ENCODE peak calls at places on chromosomes 7 and 10, in seven cellular contexts. O, J, P, T, Z, G and N are unnamed samples.

GRCh38 chr7:115099906-115100305 is 178.0 kb downstream of the MDFIC start:
- DNase-seq in J (no peak), O (no peak), P (no peak), T (peak), G (no peak), Z (no peak), N (no peak)

GRCh38 chr10:126433351-126433750 is 45.1 kb upstream of the ADAM12 start:
- DNase-seq in P (no peak), G (no peak), Z (no peak), O (no peak), J (no peak), T (no peak), N (no peak)

GRCh38 chr7:33190688-33191304 is 61.4 kb downstream of the BBS9 start:
- DNase-seq in P (no peak), Z (no peak), J (no peak), G (no peak), T (no peak), O (no peak), N (no peak)

GRCh38 chr7:28207486-28208158 is 27.0 kb upstream of the JAZF1 start:
- DNase-seq in J (no peak), T (no peak), Z (no peak), O (peak), G (no peak), P (no peak), N (no peak)

GRCh38 chr10:79162861-79163662 is 94.3 kb downstream of the ZMIZ1 start:
- DNase-seq in O (no peak), T (no peak), P (no peak), J (no peak), Z (no peak), G (no peak), N (no peak)

GRCh38 chr7:80142853-80143580 is 8.4 kb downstream of the GNAI1 start:
- DNase-seq in T (no peak), O (no peak), P (no peak), Z (no peak), G (no peak), J (no peak), N (no peak)

GRCh38 chr7:123972045-123972444 is 47.0 kb downstream of the SPAM1 start:
- DNase-seq in T (no peak), J (no peak), Z (no peak), P (no peak), O (no peak), G (no peak), N (no peak)

GRCh38 chr7:151756076-151756731 is 120.7 kb downstream of the PRKAG2 start:
- DNase-seq in P (peak), J (no peak), G (no peak), T (no peak), O (no peak), Z (no peak), N (no peak)

GRCh38 chr10:594584-595270 is 94.7 kb downstream of the DIP2C start:
- DNase-seq in P (no peak), O (no peak), J (no peak), G (no peak), T (no peak), Z (no peak), N (no peak)

GRCh38 chr7:72183835-72184234 is 228.3 kb downstream of the CALN1 start:
- DNase-seq in P (peak), O (no peak), G (peak), T (peak), Z (no peak), J (peak), N (peak)

GRCh38 chr7:132837529-132837928 is 244.4 kb downstream of the CHCHD3 start:
- DNase-seq in G (no peak), P (no peak), T (no peak), Z (no peak), J (no peak), O (no peak), N (no peak)
- TF ChIP-seq JUND in G (no peak), P (no peak), T (no peak), Z (no peak), J (no peak), O (no peak), N (no peak)

GRCh38 chr7:116809636-116810266 is 52.6 kb upstream of the CAPZA2 start:
- DNase-seq in T (peak), O (no peak), G (peak), Z (no peak), P (peak), J (peak), N (no peak)
- TF ChIP-seq JUND in T (no peak), O (no peak), G (no peak), Z (no peak), P (no peak), J (no peak), N (no peak)

GRCh38 chr7:108972009-108972408 is 402.3 kb downstream of the DNAJB9 start:
- DNase-seq in Z (no peak), G (no peak), T (no peak), O (no peak), J (no peak), P (no peak), N (peak)

DNA sequence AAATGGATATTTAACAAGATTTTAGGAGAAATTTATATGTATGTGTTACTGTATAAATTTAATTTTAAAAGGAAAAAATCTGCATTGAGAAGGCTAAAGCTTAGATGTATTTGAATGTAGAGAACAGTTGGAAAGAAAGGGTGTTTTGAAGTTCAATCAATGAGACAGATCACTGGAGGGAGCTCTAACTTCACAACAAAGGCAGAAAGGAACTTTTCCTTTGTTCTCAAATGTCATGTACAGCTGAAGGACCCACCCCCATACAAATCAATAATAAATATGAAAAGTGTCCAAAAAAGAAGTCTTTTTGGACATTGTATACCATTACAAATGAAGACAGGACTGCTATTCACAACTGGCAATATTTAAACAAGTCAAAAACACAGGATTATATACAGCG is 403.4 kb downstream of the DNAJB9 start:
- DNase-seq in J (peak), T (no peak), G (no peak), O (no peak), P (peak), Z (no peak), N (peak)
- TF ChIP-seq JUND in J (no peak), T (no peak), G (no peak), O (no peak), P (no peak), Z (no peak), N (no peak)

DNA sequence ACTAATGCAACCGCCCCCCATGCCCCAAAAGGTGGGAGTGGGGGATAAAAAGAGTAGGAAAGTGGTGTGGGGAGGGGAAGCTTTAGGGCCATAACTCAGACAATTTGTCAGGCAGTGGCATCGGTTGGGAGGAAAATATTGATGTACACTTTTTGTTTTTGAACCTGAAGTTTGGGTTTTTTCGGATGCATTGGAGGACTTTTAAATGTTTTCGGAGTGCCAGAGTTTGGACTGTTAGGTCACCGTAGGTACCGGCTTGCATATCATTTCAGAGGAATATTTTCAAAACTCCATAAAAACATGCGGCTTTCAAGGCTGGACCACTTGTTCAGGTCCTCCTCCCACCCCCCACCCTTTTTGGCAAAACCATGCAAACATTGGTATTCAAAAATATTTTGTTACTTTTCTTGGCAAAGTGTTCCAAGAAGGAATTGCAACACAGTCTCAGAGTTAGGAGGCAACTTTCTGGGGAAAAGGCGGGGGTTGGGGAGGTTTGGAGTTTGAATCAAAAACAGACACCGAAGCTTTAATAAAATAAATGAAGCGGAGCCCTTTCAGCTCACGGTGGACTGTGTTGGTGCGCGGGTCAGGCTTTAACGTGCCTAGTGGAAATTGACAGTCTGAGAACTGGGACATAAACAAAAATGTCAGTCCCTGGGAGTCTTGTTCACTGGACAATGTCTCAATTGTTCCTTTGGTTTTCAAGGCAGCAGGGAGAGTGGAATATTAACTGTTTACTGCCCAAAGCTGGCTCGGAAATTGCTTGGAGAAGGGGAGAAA is 109.1 kb downstream of the TCF7L2 start:
- DNase-seq in Z (no peak), O (no peak), J (peak), P (no peak), G (no peak), T (peak), N (no peak)
- TF ChIP-seq JUND in Z (no peak), O (no peak), J (no peak), P (no peak), G (no peak), T (no peak), N (no peak)

DNA sequence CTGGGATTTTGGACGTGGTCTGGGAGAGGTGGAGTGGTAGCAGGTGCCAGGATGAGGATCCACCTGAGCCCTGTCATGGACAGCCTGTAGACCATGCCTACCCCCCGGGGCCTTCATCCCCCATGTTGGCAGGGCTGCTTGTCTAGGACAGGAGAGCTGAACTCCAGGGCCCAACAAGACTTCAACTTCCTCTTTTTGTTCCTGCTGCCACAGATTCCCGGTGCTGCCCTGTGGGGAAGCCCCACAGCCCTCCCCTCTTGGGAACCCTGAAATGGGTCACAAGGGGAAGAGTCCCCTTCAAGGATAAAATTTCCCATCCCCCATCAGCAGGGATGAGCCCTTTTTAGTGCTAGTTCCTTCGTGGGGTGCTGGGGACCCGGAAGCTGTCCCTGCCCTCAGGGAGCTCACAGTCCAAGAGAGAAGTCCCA is 1.3 kb upstream of the CUEDC2 start:
- DNase-seq in P (no peak), G (no peak), T (no peak), O (no peak), Z (no peak), J (no peak), N (no peak)
- TF ChIP-seq JUND in P (no peak), G (no peak), T (no peak), O (no peak), Z (no peak), J (no peak), N (no peak)

DNA sequence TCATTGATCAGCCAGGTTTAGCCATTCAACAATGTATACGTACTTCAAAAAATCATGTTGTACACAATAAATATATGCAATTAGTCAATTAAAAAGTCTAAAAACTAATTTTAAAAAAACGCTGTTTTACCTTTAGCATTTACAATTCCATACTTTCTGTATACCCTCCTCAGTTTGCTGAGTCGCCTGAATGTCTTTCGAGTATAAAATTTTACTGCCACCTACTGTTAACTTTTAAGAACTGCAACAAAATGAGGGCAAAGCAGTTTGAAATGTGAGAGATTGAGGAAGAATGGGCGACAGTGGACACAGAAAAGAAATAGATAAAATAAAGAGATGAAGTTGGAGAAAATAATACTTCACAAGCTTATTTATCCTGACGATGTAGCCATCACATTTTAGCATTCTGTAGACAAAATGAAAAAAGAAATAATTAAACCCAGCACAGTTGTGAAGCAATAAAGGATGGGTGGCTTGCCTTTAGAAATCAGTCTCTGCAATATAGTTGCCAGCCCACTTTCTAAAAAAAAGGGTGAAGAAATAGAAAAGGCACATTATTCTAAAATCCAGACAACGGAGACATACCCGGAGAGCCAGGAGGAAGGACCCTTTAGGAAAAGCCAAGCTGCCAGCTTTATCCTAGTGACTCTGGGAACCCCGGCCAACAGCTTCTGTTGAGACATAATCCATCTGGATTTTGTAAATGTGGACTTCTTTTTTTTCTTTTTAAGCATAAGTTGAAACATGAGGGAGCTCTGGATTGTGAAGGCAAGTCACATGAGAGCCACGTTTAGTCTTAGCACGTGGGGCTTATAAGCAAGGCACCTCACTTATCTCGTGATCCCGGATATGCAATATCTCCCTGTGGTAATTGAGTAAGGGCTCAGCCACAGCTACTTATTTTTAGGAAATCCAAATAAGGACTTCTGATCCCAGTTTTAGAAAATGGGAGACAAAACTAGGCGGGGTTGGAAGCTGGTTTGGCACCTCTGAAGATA is 110.9 kb upstream of the PTN start:
- DNase-seq in Z (no peak), T (peak), G (peak), P (no peak), J (peak), O (no peak), N (peak)
- TF ChIP-seq JUND in Z (no peak), T (no peak), G (no peak), P (no peak), J (no peak), O (no peak), N (no peak)

GRCh38 chr10:76435154-76435553 is 1003.7 kb downstream of the LRMDA start:
- DNase-seq in G (no peak), J (no peak), T (no peak), P (no peak), O (no peak), Z (no peak), N (no peak)

GRCh38 chr10:76433161-76434005 is 1002.0 kb downstream of the LRMDA start:
- DNase-seq in O (no peak), J (peak), T (peak), G (no peak), Z (no peak), P (no peak), N (no peak)

GRCh38 chr10:76429642-76430041 is 998.2 kb downstream of the LRMDA start:
- DNase-seq in J (no peak), O (no peak), T (no peak), P (no peak), G (no peak), Z (no peak), N (no peak)

GRCh38 chr10:76430330-76430729 is 998.9 kb downstream of the LRMDA start:
- DNase-seq in J (no peak), T (no peak), O (no peak), G (no peak), Z (no peak), P (no peak), N (no peak)

DNA sequence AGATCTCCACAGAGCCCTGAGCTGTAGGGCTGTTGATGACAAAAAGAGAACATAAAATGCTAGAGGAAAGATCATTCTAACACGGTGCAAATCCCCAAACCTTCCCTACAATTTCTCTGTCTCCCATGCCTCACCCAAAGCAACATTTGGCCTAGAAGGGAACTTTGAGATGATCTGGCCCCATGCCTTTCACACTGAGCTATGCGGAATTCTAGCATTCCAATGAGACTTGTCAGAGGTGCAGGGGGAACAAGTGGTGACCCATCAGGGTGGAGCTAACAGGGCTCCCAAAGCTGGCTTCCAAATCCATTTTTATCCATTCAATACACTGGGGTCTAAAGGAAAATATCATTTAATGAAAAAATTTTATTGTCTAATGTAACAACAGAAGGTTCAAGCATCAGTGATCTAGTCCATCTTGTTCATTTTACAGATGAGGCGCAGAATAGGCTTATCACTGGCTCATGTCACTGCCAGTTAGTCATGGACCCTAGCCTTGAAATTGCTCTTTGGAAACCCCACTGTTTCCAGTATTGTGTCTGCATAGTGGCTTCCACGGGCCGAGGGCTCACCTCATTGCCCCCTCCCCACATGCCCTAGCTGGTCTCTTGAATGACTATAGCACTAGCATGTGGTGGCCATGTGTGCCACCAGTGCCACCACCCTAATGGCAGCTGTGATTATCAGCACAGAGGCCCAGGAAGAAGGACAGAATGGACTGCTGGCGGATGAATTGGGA is 1001.0 kb downstream of the LRMDA start:
- DNase-seq in P (no peak), T (no peak), G (no peak), J (peak), Z (no peak), O (no peak), N (peak)
- TF ChIP-seq JUND in P (no peak), T (no peak), G (no peak), J (peak), Z (peak), O (no peak), N (no peak)